ENCODE peak calls at places on chromosome 7, in ten cellular contexts. W is brain microvascular endothelial cell; U is tibial artery; Q is GM23248; S is right cardiac atrium; B is H9; K is neural progenitor cell; Y is Peyer's patch; G is CD8-positive, alpha-beta memory T cell; N is fibroblast of lung. P is an unnamed sample.
A peak's percentile ranks its signal among the peaks of the same experiment; 100 is the strongest.

GRCh38 chr7:40192036-40192435 is 57.2 kb downstream of the SUGCT start:
- DNase-seq in W (no peak), U (no peak), Q (peak; percentile 87), S (no peak), B (no peak), K (no peak), Y (no peak), G (no peak), N (peak; percentile 29), P (no peak)

GRCh38 chr7:90033850-90034249 is 120.4 kb upstream of the STEAP1 start:
- DNase-seq in W (no peak), U (no peak), Q (no peak), S (no peak), B (no peak), K (no peak), Y (no peak), G (no peak), N (no peak), P (no peak)

GRCh38 chr7:108094933-108095710 is 35.0 kb downstream of the LAMB4 start:
- DNase-seq in W (peak; percentile 89), U (peak; percentile 43), Q (peak; percentile 95), S (no peak), B (no peak), K (no peak), Y (peak; percentile 72), G (no peak), N (peak; percentile 96), P (no peak)

GRCh38 chr7:98907570-98907969 is 29.2 kb downstream of the TRRAP start:
- DNase-seq in W (no peak), U (no peak), Q (no peak), S (no peak), B (no peak), K (peak; percentile 6), Y (no peak), G (no peak), N (no peak), P (no peak)

GRCh38 chr7:88306590-88307048 is at the start of gene STEAP4:
- DNase-seq in W (peak; percentile 27), U (peak; percentile 87), Q (peak; percentile 77), S (peak; percentile 93), B (peak; percentile 72), K (peak; percentile 71), Y (peak; percentile 85), G (no peak), N (peak; percentile 58), P (no peak)

GRCh38 chr7:133910761-133911160 is 216.4 kb upstream of the LRGUK start:
- DNase-seq in W (no peak), U (no peak), Q (no peak), S (no peak), B (no peak), K (no peak), Y (no peak), G (no peak), N (no peak), P (no peak)

GRCh38 chr7:70016044-70016770 is 417.9 kb downstream of the AUTS2 start:
- DNase-seq in W (peak; percentile 20), U (no peak), Q (no peak), S (no peak), B (no peak), K (no peak), Y (no peak), G (no peak), N (peak; percentile 91), P (no peak)

GRCh38 chr7:137591444-137591843 is 247.9 kb upstream of the PTN start:
- DNase-seq in W (peak; percentile 32), U (no peak), Q (peak; percentile 82), S (no peak), B (peak; percentile 37), K (peak; percentile 45), Y (no peak), G (no peak), N (peak; percentile 80), P (no peak)

GRCh38 chr7:77353407-77353721 is 62.8 kb downstream of the GSAP start:
- DNase-seq in W (no peak), U (no peak), Q (no peak), S (no peak), B (no peak), K (no peak), Y (no peak), G (no peak), N (peak; percentile 23), P (no peak)

GRCh38 chr7:115838829-115839228 is 191.7 kb downstream of the TFEC start:
- DNase-seq in W (no peak), U (no peak), Q (peak; percentile 44), S (no peak), B (no peak), K (no peak), Y (no peak), G (no peak), N (no peak), P (no peak)

GRCh38 chr7:17239683-17240521 is 58.5 kb upstream of the AHR start:
- DNase-seq in W (peak; percentile 64), U (no peak), Q (peak; percentile 27), S (no peak), B (no peak), K (no peak), Y (no peak), G (no peak), N (peak; percentile 85), P (no peak)

GRCh38 chr7:100568936-100569844 is 4.5 kb downstream of the SAP25 start:
- DNase-seq in W (no peak), U (peak; percentile 57), Q (peak; percentile 61), S (peak; percentile 78), B (peak; percentile 95), K (peak; percentile 94), Y (peak; percentile 83), G (peak; percentile 39), N (peak; percentile 38), P (no peak)

DNA sequence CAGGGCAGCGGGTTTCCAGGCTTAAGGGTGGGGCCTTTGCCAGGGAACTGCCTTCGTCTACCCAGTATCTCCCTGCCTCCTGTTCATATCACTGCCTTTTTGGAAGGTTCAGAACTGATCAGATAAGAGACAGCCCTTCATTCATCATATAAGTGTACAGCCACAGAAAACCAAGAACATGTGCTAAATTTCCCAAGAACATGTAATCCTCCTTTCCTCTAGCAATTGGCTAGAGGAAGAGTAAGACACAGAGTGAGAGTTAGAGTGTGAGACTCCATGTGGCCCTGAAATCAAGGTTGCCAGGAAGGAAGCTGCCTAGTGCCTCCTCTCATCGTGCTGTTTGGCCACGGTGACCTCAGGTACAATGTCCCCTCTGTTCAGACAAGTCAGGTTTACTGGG is 770.9 kb downstream of the TNS3 start:
- DNase-seq in W (no peak), U (no peak), Q (peak; percentile 35), S (no peak), B (no peak), K (no peak), Y (no peak), G (no peak), N (peak; percentile 11), P (no peak)
- H3K27ac ChIP-seq in W (peak overlapping the region; percentile 9), U (no peak overlapping the region), Q (peak overlapping the region; percentile 85), S (no peak overlapping the region), B (no peak overlapping the region), K (no peak overlapping the region), Y (no peak overlapping the region), G (no peak overlapping the region), N (peak overlapping the region; percentile 65), P (no peak overlapping the region)

GRCh38 chr7:18521945-18522566 is 26.5 kb downstream of the HDAC9 start:
- DNase-seq in W (no peak), U (no peak), Q (no peak), S (no peak), B (no peak), K (peak; percentile 60), Y (no peak), G (no peak), N (peak; percentile 19), P (no peak)
- H3K27ac ChIP-seq in W (no peak overlapping the region), U (peak overlapping the region; percentile 77), Q (no peak overlapping the region), S (no peak overlapping the region), B (no peak overlapping the region), K (peak overlapping the region; percentile 8), Y (no peak overlapping the region), G (no peak overlapping the region), N (no peak overlapping the region), P (no peak overlapping the region)

GRCh38 chr7:2819954-2820397 is 24.1 kb downstream of the GNA12 start:
- DNase-seq in W (no peak), U (no peak), Q (no peak), S (peak; percentile 37), B (no peak), K (no peak), Y (no peak), G (no peak), N (no peak), P (no peak)
- H3K27ac ChIP-seq in W (peak overlapping the region; percentile 93), U (peak overlapping the region; percentile 48), Q (peak overlapping the region; percentile 89), S (no peak overlapping the region), B (no peak overlapping the region), K (no peak overlapping the region), Y (peak overlapping the region; percentile 33), G (no peak overlapping the region), N (peak overlapping the region; percentile 83), P (no peak overlapping the region)

GRCh38 chr7:711093-711966 is 15.2 kb upstream of the DNAAF5 start:
- DNase-seq in W (no peak), U (no peak), Q (no peak), S (peak; percentile 72), B (no peak), K (no peak), Y (peak; percentile 43), G (no peak), N (no peak), P (no peak)
- H3K27ac ChIP-seq in W (no peak overlapping the region), U (no peak overlapping the region), Q (no peak overlapping the region), S (no peak overlapping the region), B (no peak overlapping the region), K (no peak overlapping the region), Y (no peak overlapping the region), G (no peak overlapping the region), N (no peak overlapping the region), P (no peak overlapping the region)

GRCh38 chr7:129947701-129948100 is 5.1 kb downstream of the UBE2H start:
- DNase-seq in W (peak; percentile 7), U (no peak), Q (peak; percentile 14), S (no peak), B (no peak), K (no peak), Y (peak; percentile 42), G (no peak), N (peak; percentile 83), P (no peak)

GRCh38 chr7:129948877-129949291 is 3.9 kb downstream of the UBE2H start:
- DNase-seq in W (peak; percentile 89), U (peak; percentile 91), Q (peak; percentile 91), S (peak; percentile 93), B (peak; percentile 94), K (peak; percentile 95), Y (peak; percentile 95), G (peak; percentile 67), N (peak; percentile 91), P (peak; percentile 72)

GRCh38 chr7:129946282-129946681 is 6.5 kb downstream of the UBE2H start:
- DNase-seq in W (no peak), U (no peak), Q (no peak), S (no peak), B (no peak), K (no peak), Y (peak; percentile 9), G (no peak), N (no peak), P (no peak)

GRCh38 chr7:129948338-129948737 is 4.4 kb downstream of the UBE2H start:
- DNase-seq in W (no peak), U (no peak), Q (no peak), S (no peak), B (no peak), K (no peak), Y (peak; percentile 27), G (no peak), N (no peak), P (no peak)

GRCh38 chr7:129947001-129947400 is 5.8 kb downstream of the UBE2H start:
- DNase-seq in W (no peak), U (no peak), Q (peak; percentile 50), S (no peak), B (no peak), K (no peak), Y (no peak), G (no peak), N (peak; percentile 29), P (no peak)
- H3K27ac ChIP-seq in W (peak overlapping the region; percentile 78), U (peak overlapping the region; percentile 90), Q (peak overlapping the region; percentile 93), S (no peak overlapping the region), B (no peak overlapping the region), K (no peak overlapping the region), Y (no peak overlapping the region), G (no peak overlapping the region), N (no peak overlapping the region), P (no peak overlapping the region)